ENCODE peak calls at places on chromosomes 2 and 18, in five cellular contexts. A, H, Y, Z and O are unnamed samples. For H3K4me1, the result is how much of the 10 kb centered on the place peaks cover.

GRCh38 chr2:109242654-109243331 is 113.8 kb downstream of the SH3RF3 start:
- DNase-seq in H (peak), A (peak), Y (no peak), Z (peak), O (no peak)

GRCh38 chr2:9135804-9136558 is 70.6 kb upstream of the ASAP2 start:
- DNase-seq in H (no peak), A (peak), Y (no peak), Z (peak), O (no peak)

GRCh38 chr2:65256088-65256487 is 28.5 kb downstream of the ACTR2 start:
- DNase-seq in A (no peak), H (no peak), Z (no peak), Y (no peak), O (no peak)

GRCh38 chr2:174485763-174486613 is 841 bp downstream of the GPR155 start:
- DNase-seq in Y (peak), Z (peak), H (peak), A (peak), O (peak)

GRCh38 chr18:78743078-78743477 is 236.5 kb upstream of the SALL3 start:
- DNase-seq in Z (no peak), Y (no peak), H (no peak), A (no peak), O (no peak)

GRCh38 chr2:8255448-8255800 is 426.4 kb upstream of the ID2 start:
- DNase-seq in Y (no peak), H (no peak), Z (no peak), A (peak), O (no peak)

GRCh38 chr2:44051948-44052347 is 56.2 kb upstream of the LRPPRC start:
- DNase-seq in Y (no peak), A (no peak), Z (no peak), H (no peak), O (no peak)

GRCh38 chr18:50950626-50951025 is 17.2 kb upstream of the ELAC1 start:
- DNase-seq in Y (no peak), Z (no peak), H (no peak), A (no peak), O (no peak)

GRCh38 chr2:113720167-113720566 is 36.3 kb downstream of the SLC35F5 start:
- DNase-seq in Z (peak), Y (no peak), A (no peak), H (no peak), O (no peak)

GRCh38 chr2:219423656-219424378 is 5.6 kb downstream of the DES start:
- DNase-seq in H (no peak), Z (no peak), A (no peak), Y (no peak), O (no peak)

GRCh38 chr18:23837591-23837990 is 148.3 kb downstream of the LAMA3 start:
- DNase-seq in Z (peak), A (no peak), Y (no peak), H (no peak), O (no peak)

GRCh38 chr18:36284671-36285295 is 12.7 kb upstream of the FHOD3 start:
- DNase-seq in Z (peak), Y (peak), H (peak), A (peak), O (peak)

GRCh38 chr18:48238636-48239035 is 170.5 kb downstream of the ZBTB7C start:
- DNase-seq in Y (no peak), A (no peak), H (no peak), Z (peak), O (no peak)

GRCh38 chr18:12441475-12442035 is 33.8 kb downstream of the PRELID3A start:
- DNase-seq in H (no peak), A (no peak), Z (no peak), Y (no peak), O (no peak)

GRCh38 chr2:143284087-143284675 is 155.0 kb downstream of the ARHGAP15 start:
- DNase-seq in Y (peak), Z (peak), H (no peak), A (no peak), O (peak)

GRCh38 chr2:116879646-116880045 is 934.8 kb upstream of the DDX18 start:
- DNase-seq in Y (no peak), A (no peak), H (no peak), Z (no peak), O (no peak)

GRCh38 chr2:173150087-173150486 is 74.4 kb downstream of the MAP3K20 start:
- DNase-seq in A (no peak), Y (no peak), Z (peak), H (no peak), O (no peak)

GRCh38 chr18:36419188-36419912 is 121.8 kb downstream of the FHOD3 start:
- DNase-seq in Y (no peak), A (no peak), H (no peak), Z (no peak), O (no peak)

GRCh38 chr2:26578581-26578980 is 62.6 kb downstream of the CIB4 start:
- DNase-seq in Y (no peak), Z (no peak), H (no peak), A (no peak), O (no peak)

GRCh38 chr2:196453613-196454047 is 185.9 kb upstream of the CCDC150 start:
- DNase-seq in H (peak), Y (peak), A (peak), Z (peak), O (peak)

GRCh38 chr2:119679846-119680245 is 845 bp downstream of the TMEM177 start:
- DNase-seq in Z (no peak), A (no peak), Y (no peak), H (no peak), O (no peak)

GRCh38 chr2:104944495-104944894 is 90.6 kb downstream of the POU3F3 start:
- DNase-seq in H (no peak), A (no peak), Y (no peak), Z (peak), O (peak)

GRCh38 chr2:127404466-127405251 is 13.6 kb upstream of the PROC start:
- DNase-seq in Y (no peak), H (no peak), A (no peak), Z (no peak), O (no peak)

GRCh38 chr2:137888845-137889244 is 75.4 kb upstream of the HNMT start:
- DNase-seq in Y (no peak), H (peak), A (peak), Z (peak), O (peak)

GRCh38 chr2:62196278-62196901 is 475 bp downstream of the B3GNT2 start:
- DNase-seq in Y (peak), Z (no peak), A (peak), H (no peak), O (peak)

GRCh38 chr2:45946023-45946422 is 294.5 kb downstream of the PRKCE start:
- DNase-seq in Y (no peak), A (peak), Z (peak), H (no peak), O (no peak)

GRCh38 chr18:34796013-34796657 is 86.0 kb downstream of the DTNA start:
- DNase-seq in Z (no peak), A (no peak), Y (no peak), H (no peak), O (no peak)

GRCh38 chr2:40316631-40317030 is 135.3 kb downstream of the SLC8A1 start:
- DNase-seq in Z (no peak), A (no peak), H (no peak), Y (no peak), O (no peak)

GRCh38 chr2:190407662-190408537 is at the start of gene MFSD6:
- DNase-seq in A (no peak), Y (peak), Z (no peak), H (peak), O (peak)

GRCh38 chr2:153388246-153388645 is 90.3 kb downstream of the RPRM start:
- DNase-seq in H (no peak), Y (no peak), Z (no peak), A (no peak), O (no peak)

GRCh38 chr18:45519881-45520280 is 95.4 kb upstream of the SLC14A2 start:
- DNase-seq in H (no peak), A (no peak), Z (no peak), Y (no peak), O (no peak)

DNA sequence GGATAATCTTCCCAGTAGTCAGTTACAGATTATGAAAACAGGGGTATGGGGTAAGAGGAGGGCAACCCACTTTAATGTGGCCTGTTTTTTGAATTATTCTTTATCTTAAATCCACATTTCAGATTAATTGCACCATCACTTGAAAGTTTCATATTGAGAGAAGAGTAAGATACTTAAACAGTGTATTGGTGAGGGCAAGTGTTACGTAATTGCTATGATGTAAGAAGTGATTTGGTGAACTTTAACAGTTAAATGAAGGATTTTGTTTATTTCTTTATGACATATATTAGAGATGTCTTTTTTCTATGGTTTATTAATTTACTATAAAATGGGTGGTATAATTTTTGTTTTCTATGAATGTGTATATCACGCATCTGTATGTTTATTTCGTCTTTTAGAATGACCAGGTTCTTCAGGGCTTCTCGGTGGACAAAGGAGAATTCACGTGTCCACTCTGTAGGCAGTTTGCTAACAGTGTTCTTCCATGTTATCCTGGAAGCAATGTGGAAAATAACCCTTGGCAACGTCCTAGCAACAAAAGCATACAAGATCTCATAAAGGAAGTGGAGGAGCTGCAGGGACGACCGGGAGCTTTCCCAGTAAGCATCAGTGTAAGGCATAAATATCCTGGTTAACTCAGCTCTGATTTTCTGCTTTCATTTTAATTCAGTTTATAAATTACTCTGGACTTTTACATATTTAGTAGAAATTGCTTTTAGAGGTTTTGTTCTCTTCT is 171.2 kb upstream of the MYO3B start:
- DNase-seq in Y (no peak), Z (peak), A (no peak), H (no peak), O (no peak)
- H3K27ac ChIP-seq in Y (no peak), Z (no peak), A (no peak), H (no peak), O (no peak)

DNA sequence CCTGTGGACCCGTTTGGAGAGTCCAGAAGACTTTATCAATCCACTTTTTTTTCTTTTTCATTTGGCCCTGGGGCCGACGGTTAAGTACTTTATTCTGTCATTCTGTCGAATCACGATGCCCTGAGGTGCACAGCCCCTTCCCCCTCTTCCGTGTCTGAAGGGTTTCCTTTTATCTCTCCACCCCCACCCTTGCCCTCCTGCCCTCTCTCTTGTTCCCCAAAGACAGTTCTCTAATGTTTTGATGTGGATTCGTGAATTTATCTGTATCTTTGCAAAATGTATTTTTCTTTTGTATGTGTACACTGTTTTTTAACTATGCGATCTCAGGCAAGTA is 1.7 kb upstream of the CASP8 start:
- DNase-seq in H (no peak), Y (no peak), A (no peak), Z (no peak), O (no peak)
- H3K4me1 ChIP-seq in H (under half), Y (half or more), A (under half), Z (under half), O (under half)

DNA sequence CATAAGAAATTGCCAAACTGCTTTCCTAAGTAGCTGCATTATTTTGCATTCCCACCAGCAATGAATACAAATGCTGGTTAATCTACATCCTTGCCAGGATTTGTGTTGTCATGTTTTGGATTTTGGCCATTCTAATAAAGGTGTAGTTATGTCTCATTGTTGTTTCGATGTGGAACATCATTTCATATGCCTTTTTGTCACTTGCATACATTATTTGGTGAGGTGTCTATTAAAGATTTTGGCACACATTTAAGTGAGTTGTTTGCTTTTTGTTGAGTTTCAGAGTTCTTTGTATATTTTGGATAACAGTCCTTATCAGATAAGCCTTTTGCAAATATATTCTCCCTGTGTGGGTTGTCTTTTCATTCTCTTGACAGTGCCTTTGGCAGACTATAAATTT is 299.2 kb upstream of the TFPI start:
- DNase-seq in A (no peak), H (no peak), Y (no peak), Z (no peak), O (no peak)
- H3K27ac ChIP-seq in A (no peak), H (no peak), Y (no peak), Z (no peak), O (no peak)

GRCh38 chr2:144358531-144358930 is 161.4 kb downstream of the ZEB2 start:
- DNase-seq in Y (no peak), A (no peak), Z (no peak), H (no peak), O (no peak)
- H3K4me1 ChIP-seq in Y (under half), A (half or more), Z (under half), H (under half), O (under half)